ENCODE peak calls at places on chromosomes 11 and 22, in six cellular contexts. V is activated CD4-positive, alpha-beta T cell treated with anti-CD3 and anti-CD28 coated beads for 48 hours; G is activated naive CD4-positive, alpha-beta T cell treated with anti-CD3 and anti-CD28 coated beads, Interleukin-2, amount 10 ng/mL, durations not matched to agents 7 days and 5 days; K is activated effector memory CD4-positive, alpha-beta T cell treated with Interleukin-2 at 50 U/mL for 16 hours; B is brain microvascular endothelial cell; L is NCI-H1436 treated with DMSO at 0.1 percent for 48 hours. A is an unnamed sample.

GRCh38 chr11:86818466-86819282 is 18.3 kb downstream of the PRSS23 start:
- DNase-seq in V (no peak), G (no peak), K (no peak), B (no peak), L (peak; percentile 38), A (no peak)

GRCh38 chr11:69252494-69252845 is 41.5 kb upstream of the MYEOV start:
- DNase-seq in V (no peak), G (no peak), K (no peak), B (no peak), L (no peak), A (no peak)

GRCh38 chr11:20913113-20913512 is 243.7 kb downstream of the NELL1 start:
- DNase-seq in V (no peak), G (no peak), K (no peak), B (no peak), L (no peak), A (no peak)

GRCh38 chr22:49936973-49937757 is 18.7 kb downstream of the CRELD2 start:
- DNase-seq in V (no peak), G (no peak), K (no peak), B (no peak), L (no peak), A (no peak)

GRCh38 chr11:131888230-131888826 is 517.9 kb downstream of the NTM start:
- DNase-seq in V (no peak), G (no peak), K (no peak), B (peak; percentile 94), L (no peak), A (no peak)

GRCh38 chr11:68651985-68652682 is 32.2 kb upstream of the GAL start:
- DNase-seq in V (no peak), G (no peak), K (no peak), B (no peak), L (no peak), A (no peak)

GRCh38 chr22:39212721-39213376 is 31.9 kb downstream of the PDGFB start:
- DNase-seq in V (no peak), G (peak; percentile 14), K (no peak), B (no peak), L (no peak), A (no peak)

GRCh38 chr11:94457118-94458029 is 36.3 kb downstream of the MRE11 start:
- DNase-seq in V (no peak), G (no peak), K (no peak), B (peak; percentile 7), L (no peak), A (no peak)